ENCODE peak calls at places on chromosomes 5 and 9, in five cellular contexts. I is cardiac muscle cell; O is CD4-positive, alpha-beta T cell; N is CD8-positive, alpha-beta T cell; R is GM23338. K is an unnamed sample.
A peak's percentile ranks its signal among the peaks of the same experiment; 100 is the strongest.

GRCh38 chr9:115305543-115305942 is 187.6 kb upstream of the TNC start:
- DNase-seq in I (no peak), O (no peak), N (no peak), R (no peak), K (peak; percentile 40)

GRCh38 chr5:133821311-133821741 is 147.1 kb downstream of the C5orf15 start:
- DNase-seq in I (no peak), O (no peak), N (no peak), R (no peak), K (no peak)

GRCh38 chr5:108521841-108522506 is 140.1 kb upstream of the FBXL17 start:
- DNase-seq in I (peak; percentile 82), O (no peak), N (no peak), R (peak; percentile 89), K (no peak)

GRCh38 chr5:25190521-25191000 is 545.8 kb upstream of the CDH10 start:
- DNase-seq in I (no peak), O (no peak), N (no peak), R (no peak), K (no peak)

GRCh38 chr9:97803167-97804058 is 49.6 kb upstream of the FOXE1 start:
- DNase-seq in I (peak; percentile 69), O (peak; percentile 60), N (peak; percentile 86), R (peak; percentile 83), K (peak; percentile 84)

GRCh38 chr9:125380406-125380805 is 118.8 kb downstream of the GAPVD1 start:
- DNase-seq in I (no peak), O (no peak), N (no peak), R (no peak), K (no peak)

GRCh38 chr9:120901704-120902103 is 24.7 kb upstream of the PHF19 start:
- DNase-seq in I (no peak), O (no peak), N (no peak), R (no peak), K (no peak)

GRCh38 chr5:76314643-76315042 is 88.4 kb upstream of the IQGAP2 start:
- DNase-seq in I (no peak), O (no peak), N (no peak), R (no peak), K (no peak)

GRCh38 chr5:74130141-74130897 is 504.3 kb downstream of the ARHGEF28 start:
- DNase-seq in I (no peak), O (no peak), N (no peak), R (no peak), K (no peak)

GRCh38 chr9:90801175-90801506 is 478 bp upstream of the SYK start:
- DNase-seq in I (no peak), O (no peak), N (no peak), R (no peak), K (no peak)

GRCh38 chr9:70470050-70471015 is 55.9 kb upstream of the KLF9 start:
- DNase-seq in I (peak; percentile 50), O (no peak), N (no peak), R (no peak), K (no peak)

GRCh38 chr5:55923177-55923872 is 71.4 kb downstream of the IL6ST start:
- DNase-seq in I (no peak), O (no peak), N (peak; percentile 55), R (peak; percentile 53), K (no peak)

GRCh38 chr5:121533814-121534213 is 317.9 kb upstream of the FTMT start:
- DNase-seq in I (no peak), O (no peak), N (no peak), R (no peak), K (no peak)

GRCh38 chr5:172420215-172420934 is 34.0 kb downstream of the SH3PXD2B start:
- DNase-seq in I (peak; percentile 97), O (no peak), N (no peak), R (peak; percentile 74), K (peak; percentile 74)

GRCh38 chr5:135543151-135543818 is 7.5 kb upstream of the NEUROG1 start:
- DNase-seq in I (no peak), O (no peak), N (no peak), R (peak; percentile 64), K (no peak)

GRCh38 chr5:163908253-163908652 is 402.8 kb downstream of the MAT2B start:
- DNase-seq in I (no peak), O (no peak), N (no peak), R (no peak), K (no peak)

GRCh38 chr9:127066775-127067111 is 55.7 kb downstream of the ANGPTL2 start:
- DNase-seq in I (peak; percentile 87), O (no peak), N (no peak), R (no peak), K (no peak)

GRCh38 chr5:93736284-93736683 is 5.1 kb downstream of the POU5F2 start:
- DNase-seq in I (no peak), O (no peak), N (no peak), R (no peak), K (no peak)

GRCh38 chr5:145718956-145719355 is 116.2 kb downstream of the PRELID2 start:
- DNase-seq in I (peak; percentile 52), O (no peak), N (no peak), R (peak; percentile 66), K (no peak)

GRCh38 chr5:173637340-173637739 is 20.9 kb upstream of the BOD1 start:
- DNase-seq in I (no peak), O (no peak), N (no peak), R (no peak), K (no peak)

GRCh38 chr5:100464418-100464817 is 70.8 kb upstream of the FAM174A start:
- DNase-seq in I (peak; percentile 1), O (no peak), N (no peak), R (no peak), K (no peak)

GRCh38 chr9:123349691-123350480 is 6.1 kb upstream of the CRB2 start:
- DNase-seq in I (peak; percentile 67), O (peak; percentile 58), N (peak; percentile 79), R (peak; percentile 88), K (peak; percentile 54)

GRCh38 chr5:38101897-38102296 is 156.5 kb upstream of the EGFLAM start:
- DNase-seq in I (no peak), O (no peak), N (no peak), R (no peak), K (no peak)

GRCh38 chr5:174413520-174414314 is 310.7 kb upstream of the MSX2 start:
- DNase-seq in I (peak; percentile 64), O (no peak), N (no peak), R (no peak), K (no peak)

GRCh38 chr9:107929439-107929838 is 439.9 kb upstream of the KLF4 start:
- DNase-seq in I (peak; percentile 72), O (no peak), N (no peak), R (no peak), K (peak; percentile 58)
- TF ChIP-seq CTCF in I (no peak), O (no peak), N (no peak), R (no peak), K (no peak)

DNA sequence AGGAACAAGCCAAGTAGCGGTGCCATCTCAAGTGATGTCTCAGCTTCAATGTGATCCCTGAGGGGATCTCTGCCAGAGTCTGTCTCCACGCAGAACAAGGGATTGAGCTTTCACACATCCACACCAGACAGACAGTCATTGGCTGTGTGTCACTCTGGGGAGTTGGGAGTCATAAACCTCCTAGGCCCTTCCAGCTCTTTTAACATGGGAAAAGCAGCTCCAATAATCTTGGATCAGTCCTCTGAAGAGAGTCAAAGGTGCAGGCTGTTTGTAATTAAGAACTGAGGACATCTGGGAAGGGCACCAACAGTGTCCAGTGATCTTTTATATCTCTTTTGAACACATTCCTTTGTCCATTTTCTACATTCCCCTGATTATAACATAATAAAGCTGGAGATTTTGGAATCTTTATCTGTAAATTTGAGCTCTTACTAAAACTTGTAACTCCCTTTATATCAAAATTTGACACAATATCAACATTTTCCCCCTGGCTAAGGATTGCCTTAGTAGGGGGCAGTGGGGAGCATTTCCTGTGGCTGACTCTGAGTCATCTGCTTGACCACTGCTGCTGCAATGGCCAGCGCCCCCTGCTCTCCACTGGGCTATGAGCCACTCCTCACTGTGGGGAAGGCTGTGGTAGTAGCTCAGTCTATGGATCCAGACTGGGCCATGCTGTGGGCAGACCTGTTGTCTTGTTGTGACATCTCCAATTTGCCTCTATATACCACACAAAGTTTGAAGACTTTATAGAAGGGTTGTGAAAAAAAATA is 284.4 kb downstream of the OSTF1 start:
- DNase-seq in I (no peak), O (no peak), N (no peak), R (no peak), K (no peak)
- TF ChIP-seq CTCF in I (no peak), O (no peak), N (no peak), R (peak; percentile 35), K (no peak)

GRCh38 chr5:62720036-62720441 is 141.4 kb downstream of the LRRC70 start:
- DNase-seq in I (peak; percentile 41), O (no peak), N (no peak), R (peak; percentile 77), K (no peak)
- TF ChIP-seq CTCF in I (peak; percentile 30), O (no peak), N (no peak), R (peak; percentile 60), K (no peak)

GRCh38 chr5:169911448-169912212 is 68.7 kb downstream of the INSYN2B start:
- DNase-seq in I (no peak), O (no peak), N (no peak), R (no peak), K (no peak)
- TF ChIP-seq CTCF in I (no peak), O (no peak), N (no peak), R (peak; percentile 59), K (no peak)

GRCh38 chr9:14400658-14400995 is 86.7 kb upstream of the NFIB start:
- DNase-seq in I (peak; percentile 96), O (no peak), N (no peak), R (peak; percentile 88), K (no peak)

GRCh38 chr9:14395300-14396082 is 81.5 kb upstream of the NFIB start:
- DNase-seq in I (no peak), O (no peak), N (no peak), R (peak; percentile 19), K (no peak)

GRCh38 chr9:14403112-14403511 is 89.2 kb upstream of the NFIB start:
- DNase-seq in I (no peak), O (no peak), N (no peak), R (no peak), K (no peak)

GRCh38 chr9:14396171-14396570 is 82.2 kb upstream of the NFIB start:
- DNase-seq in I (no peak), O (no peak), N (no peak), R (no peak), K (no peak)

GRCh38 chr9:14399736-14400657 is 86.1 kb upstream of the NFIB start:
- DNase-seq in I (peak; percentile 41), O (no peak), N (no peak), R (no peak), K (no peak)
- TF ChIP-seq CTCF in I (no peak), O (no peak), N (no peak), R (no peak), K (no peak)

K was measured in prostate gland.